ENCODE peak calls at places on chromosome 3, in seven cellular contexts. One of them, this sample, is unnamed.

GRCh38 chr3:172918165-172918564 is 167.6 kb downstream of the ECT2 start:
- DNase-seq in H1: no peak
- DNase-seq in HepG2: peak
- DNase-seq in K562: no peak
- DNase-seq in GM12878: no peak
- DNase-seq in SK-N-SH: no peak
- DNase-seq in GM12892: no peak
- DNase-seq in this sample: no peak

GRCh38 chr3:25820372-25820771 is 30.5 kb downstream of the OXSM start:
- DNase-seq in H1: peak
- DNase-seq in HepG2: no peak
- DNase-seq in K562: peak
- DNase-seq in GM12878: no peak
- DNase-seq in SK-N-SH: no peak
- DNase-seq in GM12892: no peak
- DNase-seq in this sample: no peak

GRCh38 chr3:113695426-113695817 is 1.0 kb downstream of the USF3 start:
- DNase-seq in H1: no peak
- DNase-seq in HepG2: peak
- DNase-seq in K562: peak
- DNase-seq in GM12878: no peak
- DNase-seq in SK-N-SH: no peak
- DNase-seq in GM12892: no peak
- DNase-seq in this sample: no peak

GRCh38 chr3:16130066-16130465 is 44.4 kb upstream of the GALNT15 start:
- DNase-seq in H1: no peak
- DNase-seq in HepG2: peak
- DNase-seq in K562: no peak
- DNase-seq in GM12878: no peak
- DNase-seq in SK-N-SH: no peak
- DNase-seq in GM12892: no peak
- DNase-seq in this sample: no peak

GRCh38 chr3:187207624-187208023 is 10.3 kb downstream of the RTP1 start:
- DNase-seq in H1: no peak
- DNase-seq in HepG2: no peak
- DNase-seq in K562: no peak
- DNase-seq in GM12878: no peak
- DNase-seq in SK-N-SH: no peak
- DNase-seq in GM12892: no peak
- DNase-seq in this sample: no peak

GRCh38 chr3:188241072-188241471 is 87.1 kb downstream of the LPP start:
- DNase-seq in H1: no peak
- DNase-seq in HepG2: no peak
- DNase-seq in K562: no peak
- DNase-seq in GM12878: no peak
- DNase-seq in SK-N-SH: no peak
- DNase-seq in GM12892: no peak
- DNase-seq in this sample: no peak

GRCh38 chr3:180403156-180403555 is 198.8 kb upstream of the TTC14 start:
- DNase-seq in H1: no peak
- DNase-seq in HepG2: no peak
- DNase-seq in K562: no peak
- DNase-seq in GM12878: no peak
- DNase-seq in SK-N-SH: no peak
- DNase-seq in GM12892: no peak
- DNase-seq in this sample: no peak

GRCh38 chr3:51705276-51706020 is 1.4 kb upstream of the GRM2 start:
- DNase-seq in H1: no peak
- DNase-seq in HepG2: no peak
- DNase-seq in K562: no peak
- DNase-seq in GM12878: no peak
- DNase-seq in SK-N-SH: no peak
- DNase-seq in GM12892: no peak
- DNase-seq in this sample: no peak

GRCh38 chr3:170976190-170976519 is 50.4 kb downstream of the SLC2A2 start:
- DNase-seq in H1: no peak
- DNase-seq in HepG2: no peak
- DNase-seq in K562: no peak
- DNase-seq in GM12878: no peak
- DNase-seq in SK-N-SH: no peak
- DNase-seq in GM12892: no peak
- DNase-seq in this sample: no peak

GRCh38 chr3:171251842-171252241 is 208.4 kb downstream of the TNIK start:
- DNase-seq in H1: no peak
- DNase-seq in HepG2: no peak
- DNase-seq in K562: no peak
- DNase-seq in GM12878: no peak
- DNase-seq in SK-N-SH: no peak
- DNase-seq in GM12892: no peak
- DNase-seq in this sample: no peak

GRCh38 chr3:184241447-184242296 is 7.1 kb downstream of the ALG3 start:
- DNase-seq in H1: no peak
- DNase-seq in HepG2: peak
- DNase-seq in K562: peak
- DNase-seq in GM12878: no peak
- DNase-seq in SK-N-SH: peak
- DNase-seq in GM12892: no peak
- DNase-seq in this sample: no peak

GRCh38 chr3:155553800-155554199 is 191.1 kb downstream of the PLCH1 start:
- DNase-seq in H1: no peak
- DNase-seq in HepG2: peak
- DNase-seq in K562: no peak
- DNase-seq in GM12878: no peak
- DNase-seq in SK-N-SH: no peak
- DNase-seq in GM12892: no peak
- DNase-seq in this sample: no peak

GRCh38 chr3:171741377-171741776 is 68.9 kb downstream of the PLD1 start:
- DNase-seq in H1: no peak
- DNase-seq in HepG2: no peak
- DNase-seq in K562: no peak
- DNase-seq in GM12878: no peak
- DNase-seq in SK-N-SH: peak
- DNase-seq in GM12892: no peak
- DNase-seq in this sample: no peak

GRCh38 chr3:25265284-25265683 is 162.8 kb upstream of the RARB start:
- DNase-seq in H1: no peak
- DNase-seq in HepG2: no peak
- DNase-seq in K562: no peak
- DNase-seq in GM12878: no peak
- DNase-seq in SK-N-SH: no peak
- DNase-seq in GM12892: no peak
- DNase-seq in this sample: no peak

GRCh38 chr3:60010778-60011177 is 961.0 kb upstream of the CFAP20DC start:
- DNase-seq in H1: no peak
- DNase-seq in HepG2: no peak
- DNase-seq in K562: no peak
- DNase-seq in GM12878: peak
- DNase-seq in SK-N-SH: no peak
- DNase-seq in GM12892: peak
- DNase-seq in this sample: peak

GRCh38 chr3:69240651-69241578 is 118.5 kb upstream of the LMOD3 start:
- DNase-seq in H1: no peak
- DNase-seq in HepG2: no peak
- DNase-seq in K562: no peak
- DNase-seq in GM12878: peak
- DNase-seq in SK-N-SH: no peak
- DNase-seq in GM12892: peak
- DNase-seq in this sample: peak

GRCh38 chr3:142857056-142857455 is 31.8 kb downstream of the PCOLCE2 start:
- DNase-seq in H1: no peak
- DNase-seq in HepG2: peak
- DNase-seq in K562: peak
- DNase-seq in GM12878: no peak
- DNase-seq in SK-N-SH: peak
- DNase-seq in GM12892: no peak
- DNase-seq in this sample: no peak

GRCh38 chr3:71752911-71753715 is 542 bp upstream of the GPR27 start:
- DNase-seq in H1: no peak
- DNase-seq in HepG2: no peak
- DNase-seq in K562: no peak
- DNase-seq in GM12878: no peak
- DNase-seq in SK-N-SH: peak
- DNase-seq in GM12892: no peak
- DNase-seq in this sample: no peak

GRCh38 chr3:25473246-25473645 is 45.2 kb downstream of the RARB start:
- DNase-seq in H1: no peak
- DNase-seq in HepG2: no peak
- DNase-seq in K562: no peak
- DNase-seq in GM12878: no peak
- DNase-seq in SK-N-SH: no peak
- DNase-seq in GM12892: no peak
- DNase-seq in this sample: no peak

GRCh38 chr3:52529376-52530333 is 4.0 kb downstream of the NT5DC2 start:
- DNase-seq in H1: no peak
- DNase-seq in HepG2: no peak
- DNase-seq in K562: no peak
- DNase-seq in GM12878: no peak
- DNase-seq in SK-N-SH: peak
- DNase-seq in GM12892: no peak
- DNase-seq in this sample: no peak

GRCh38 chr3:169658311-169658931 is 5.1 kb downstream of the MECOM start:
- DNase-seq in H1: no peak
- DNase-seq in HepG2: no peak
- DNase-seq in K562: no peak
- DNase-seq in GM12878: no peak
- DNase-seq in SK-N-SH: peak
- DNase-seq in GM12892: no peak
- DNase-seq in this sample: no peak

GRCh38 chr3:140188285-140188684 is 253.3 kb downstream of the CLSTN2 start:
- DNase-seq in H1: no peak
- DNase-seq in HepG2: no peak
- DNase-seq in K562: no peak
- DNase-seq in GM12878: no peak
- DNase-seq in SK-N-SH: no peak
- DNase-seq in GM12892: no peak
- DNase-seq in this sample: no peak

GRCh38 chr3:100869787-100870186 is 123.4 kb downstream of the ABI3BP start:
- DNase-seq in H1: no peak
- DNase-seq in HepG2: no peak
- DNase-seq in K562: no peak
- DNase-seq in GM12878: no peak
- DNase-seq in SK-N-SH: no peak
- DNase-seq in GM12892: no peak
- DNase-seq in this sample: no peak

GRCh38 chr3:194407423-194407822 is 8.4 kb upstream of the GP5 start:
- DNase-seq in H1: no peak
- DNase-seq in HepG2: peak
- DNase-seq in K562: peak
- DNase-seq in GM12878: no peak
- DNase-seq in SK-N-SH: no peak
- DNase-seq in GM12892: no peak
- DNase-seq in this sample: no peak
- TF ChIP-seq TAF1 in H1: no peak
- TF ChIP-seq TAF1 in HepG2: no peak
- TF ChIP-seq TAF1 in K562: no peak
- TF ChIP-seq TAF1 in GM12878: no peak
- TF ChIP-seq TAF1 in SK-N-SH: no peak
- TF ChIP-seq TAF1 in GM12892: no peak
- TF ChIP-seq TAF1 in this sample: no peak

GRCh38 chr3:30576946-30577345 is 29.5 kb upstream of the TGFBR2 start:
- DNase-seq in H1: no peak
- DNase-seq in HepG2: no peak
- DNase-seq in K562: no peak
- DNase-seq in GM12878: no peak
- DNase-seq in SK-N-SH: no peak
- DNase-seq in GM12892: no peak
- DNase-seq in this sample: no peak
- TF ChIP-seq TAF1 in H1: no peak
- TF ChIP-seq TAF1 in HepG2: no peak
- TF ChIP-seq TAF1 in K562: no peak
- TF ChIP-seq TAF1 in GM12878: no peak
- TF ChIP-seq TAF1 in SK-N-SH: no peak
- TF ChIP-seq TAF1 in GM12892: no peak
- TF ChIP-seq TAF1 in this sample: no peak

DNA sequence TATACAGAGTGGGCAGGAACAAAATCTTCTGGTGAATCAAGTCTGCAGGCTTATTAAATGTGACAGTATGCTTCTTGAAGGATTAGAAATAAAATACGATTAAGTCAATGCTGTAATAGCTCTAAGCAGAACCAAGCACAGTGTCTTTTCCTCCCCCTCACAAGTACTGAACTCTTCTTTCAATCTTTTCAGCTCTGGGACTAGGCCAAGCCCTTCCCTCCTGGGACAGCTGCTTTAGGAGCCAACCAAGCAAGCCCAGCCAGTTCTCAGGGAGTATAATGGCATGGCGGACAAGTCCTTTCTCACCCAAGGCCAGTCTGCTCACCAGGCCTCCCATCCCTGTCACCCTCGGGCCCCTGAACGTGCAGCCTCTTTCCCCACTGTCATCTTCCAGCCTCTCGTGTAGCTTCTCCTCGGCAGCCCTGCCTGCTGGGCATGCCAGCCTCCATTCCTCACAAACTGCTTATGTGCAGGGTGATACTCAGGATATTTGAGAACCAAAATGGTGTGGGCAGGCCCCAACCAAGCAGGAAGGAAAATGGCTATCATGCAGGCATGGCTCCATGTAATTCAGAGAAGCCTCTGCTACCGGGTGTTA is 8.4 kb upstream of the PPP1R2 start:
- DNase-seq in H1: no peak
- DNase-seq in HepG2: no peak
- DNase-seq in K562: no peak
- DNase-seq in GM12878: no peak
- DNase-seq in SK-N-SH: no peak
- DNase-seq in GM12892: no peak
- DNase-seq in this sample: no peak
- TF ChIP-seq TAF1 in H1: no peak
- TF ChIP-seq TAF1 in HepG2: no peak
- TF ChIP-seq TAF1 in K562: no peak
- TF ChIP-seq TAF1 in GM12878: no peak
- TF ChIP-seq TAF1 in SK-N-SH: no peak
- TF ChIP-seq TAF1 in GM12892: no peak
- TF ChIP-seq TAF1 in this sample: no peak

DNA sequence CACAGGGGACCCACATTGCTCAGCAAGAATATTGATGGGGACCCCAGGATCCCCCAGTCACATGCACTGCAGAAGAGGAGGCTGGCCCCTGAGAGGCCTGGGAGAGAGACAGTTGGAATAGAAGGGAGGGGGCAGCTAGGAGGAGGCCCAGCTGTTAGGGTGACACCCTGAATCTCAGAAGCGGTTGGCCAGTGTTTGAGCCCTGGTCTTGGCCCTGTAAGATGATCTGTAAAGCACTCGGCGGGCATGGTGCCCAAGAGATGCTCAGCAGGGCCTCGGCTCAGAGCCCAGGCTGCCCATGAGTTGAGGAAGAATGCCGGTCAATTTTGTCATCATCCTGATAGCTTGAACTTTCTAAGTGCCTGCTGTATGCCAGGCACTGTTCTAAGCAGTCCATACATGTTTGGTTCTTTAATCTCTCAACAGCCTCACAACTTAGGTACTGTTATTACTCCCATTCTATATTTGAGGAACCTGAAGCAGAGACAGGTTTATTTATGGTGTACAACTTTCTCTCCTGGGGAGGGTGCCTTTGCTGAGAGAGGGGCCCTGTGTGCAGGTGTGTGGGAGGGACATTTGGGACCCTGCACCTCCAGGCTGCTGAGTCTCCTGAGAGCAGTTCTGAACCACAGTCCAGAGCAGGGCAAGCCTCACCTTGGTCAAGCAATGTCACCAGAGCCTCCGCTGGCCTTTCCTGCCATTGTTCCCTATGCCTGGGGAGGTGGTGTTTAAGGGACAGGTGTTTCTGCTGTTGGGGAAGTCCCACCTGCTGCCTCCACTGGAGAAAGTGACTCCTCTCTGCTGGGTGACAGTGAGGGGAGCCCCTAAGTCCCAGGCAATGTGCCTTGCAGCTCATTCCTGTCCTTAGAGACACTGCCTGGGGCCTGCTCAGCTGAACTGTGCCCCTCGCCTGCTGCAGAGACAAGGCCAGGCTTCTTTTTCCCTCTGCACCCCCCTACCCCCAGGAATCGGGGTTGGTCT is 26.0 kb downstream of the SLC6A6 start:
- DNase-seq in H1: no peak
- DNase-seq in HepG2: no peak
- DNase-seq in K562: no peak
- DNase-seq in GM12878: no peak
- DNase-seq in SK-N-SH: no peak
- DNase-seq in GM12892: no peak
- DNase-seq in this sample: no peak
- TF ChIP-seq TAF1 in H1: no peak
- TF ChIP-seq TAF1 in HepG2: no peak
- TF ChIP-seq TAF1 in K562: no peak
- TF ChIP-seq TAF1 in GM12878: no peak
- TF ChIP-seq TAF1 in SK-N-SH: no peak
- TF ChIP-seq TAF1 in GM12892: no peak
- TF ChIP-seq TAF1 in this sample: no peak